ENCODE peak calls at places on chromosomes 6 and 20, in seven cellular contexts. W is SK-N-SH, J is HFFc6, M is AG09309, H is psoas muscle, A is nephron progenitor cell, C is cardiac muscle cell. N is an unnamed sample.

GRCh38 chr20:16914277-16914676 is 166.1 kb downstream of the OTOR start:
- DNase-seq in H (no peak), J (no peak), C (no peak), A (no peak), M (no peak), W (no peak), N (no peak)

GRCh38 chr20:49380245-49380875 is 102.1 kb downstream of the KCNB1 start:
- DNase-seq in C (no peak), H (no peak), W (no peak), M (no peak), J (no peak), A (peak), N (no peak)

GRCh38 chr20:23436681-23437080 is 2.8 kb upstream of the CSTL1 start:
- DNase-seq in H (no peak), C (peak), A (no peak), M (no peak), W (no peak), J (no peak), N (no peak)

GRCh38 chr20:23043376-23043775 is 6.1 kb downstream of the THBD start:
- DNase-seq in A (no peak), W (no peak), H (no peak), J (no peak), M (no peak), C (no peak), N (no peak)

GRCh38 chr6:138277835-138278234 is 59.5 kb upstream of the PBOV1 start:
- DNase-seq in J (no peak), M (no peak), W (no peak), H (no peak), A (no peak), C (no peak), N (no peak)

GRCh38 chr20:19210426-19211155 is 1.9 kb upstream of the SLC24A3 start:
- DNase-seq in W (no peak), J (no peak), C (peak), M (peak), A (no peak), H (no peak), N (no peak)

GRCh38 chr6:44415424-44415823 is 27.9 kb downstream of the CDC5L start:
- DNase-seq in H (no peak), A (no peak), M (no peak), W (no peak), C (no peak), J (no peak), N (no peak)

GRCh38 chr6:157542405-157542943 is 161.5 kb downstream of the ZDHHC14 start:
- DNase-seq in J (no peak), A (no peak), H (no peak), M (no peak), C (no peak), W (no peak), N (no peak)

GRCh38 chr6:16136086-16136485 is 7.2 kb downstream of the MYLIP start:
- DNase-seq in J (no peak), A (no peak), C (no peak), W (no peak), H (no peak), M (no peak), N (no peak)

GRCh38 chr6:34021001-34021838 is 124.7 kb downstream of the GRM4 start:
- DNase-seq in C (no peak), W (no peak), H (no peak), J (no peak), A (no peak), M (no peak), N (no peak)

GRCh38 chr6:27478706-27479318 is 5.9 kb upstream of the ZNF184 start:
- DNase-seq in H (peak), C (peak), A (peak), W (peak), M (peak), J (peak), N (peak)

DNA sequence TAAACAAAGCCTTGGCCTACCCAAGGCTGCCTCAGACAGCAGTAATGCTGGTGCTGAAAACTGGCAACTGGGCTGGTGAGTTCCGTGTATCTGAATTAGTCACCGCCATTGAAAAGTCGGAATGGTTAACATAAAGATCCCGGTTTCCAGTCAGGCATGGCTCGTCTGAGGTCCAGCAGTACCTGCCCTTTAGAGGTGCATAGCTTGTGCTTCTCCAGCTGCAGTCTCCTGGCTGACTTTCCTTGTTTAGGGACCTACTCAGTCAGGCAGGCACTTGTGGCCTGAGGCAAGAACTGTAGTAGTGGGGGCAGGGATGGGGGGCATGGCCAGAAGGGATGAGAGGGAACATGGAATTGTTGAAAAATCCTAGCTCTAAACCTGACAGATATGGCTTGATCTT is 101.6 kb downstream of the FYN start:
- DNase-seq in M (no peak), J (no peak), C (no peak), A (no peak), H (no peak), W (no peak), N (no peak)
- TF ChIP-seq CTCF in M (no peak), J (no peak), C (no peak), A (no peak), H (no peak), W (no peak), N (no peak)

GRCh38 chr20:43767686-43768474 is 41.1 kb upstream of the GTSF1L start:
- DNase-seq in A (no peak), H (no peak), M (peak), J (peak), C (peak), W (peak), N (no peak)
- TF ChIP-seq CTCF in A (no peak), H (no peak), M (peak), J (no peak), C (no peak), W (peak), N (no peak)

GRCh38 chr6:43170452-43171283 is at the start of gene SRF:
- DNase-seq in W (peak), H (peak), A (peak), M (peak), J (peak), C (peak), N (peak)
- TF ChIP-seq CTCF in W (no peak), H (no peak), A (no peak), M (no peak), J (no peak), C (no peak), N (no peak)

GRCh38 chr20:61875221-61875885 is 190.3 kb downstream of the TAF4 start:
- DNase-seq in M (no peak), A (peak), J (no peak), C (no peak), H (no peak), W (peak), N (no peak)
- TF ChIP-seq CTCF in M (peak), A (peak), J (no peak), C (no peak), H (no peak), W (no peak), N (no peak)

GRCh38 chr20:42577193-42577592 is 612.5 kb downstream of the PTPRT start:
- DNase-seq in W (no peak), H (no peak), A (no peak), C (no peak), M (no peak), J (no peak), N (no peak)
- TF ChIP-seq CTCF in W (no peak), H (no peak), A (no peak), C (no peak), M (no peak), J (no peak), N (no peak)

DNA sequence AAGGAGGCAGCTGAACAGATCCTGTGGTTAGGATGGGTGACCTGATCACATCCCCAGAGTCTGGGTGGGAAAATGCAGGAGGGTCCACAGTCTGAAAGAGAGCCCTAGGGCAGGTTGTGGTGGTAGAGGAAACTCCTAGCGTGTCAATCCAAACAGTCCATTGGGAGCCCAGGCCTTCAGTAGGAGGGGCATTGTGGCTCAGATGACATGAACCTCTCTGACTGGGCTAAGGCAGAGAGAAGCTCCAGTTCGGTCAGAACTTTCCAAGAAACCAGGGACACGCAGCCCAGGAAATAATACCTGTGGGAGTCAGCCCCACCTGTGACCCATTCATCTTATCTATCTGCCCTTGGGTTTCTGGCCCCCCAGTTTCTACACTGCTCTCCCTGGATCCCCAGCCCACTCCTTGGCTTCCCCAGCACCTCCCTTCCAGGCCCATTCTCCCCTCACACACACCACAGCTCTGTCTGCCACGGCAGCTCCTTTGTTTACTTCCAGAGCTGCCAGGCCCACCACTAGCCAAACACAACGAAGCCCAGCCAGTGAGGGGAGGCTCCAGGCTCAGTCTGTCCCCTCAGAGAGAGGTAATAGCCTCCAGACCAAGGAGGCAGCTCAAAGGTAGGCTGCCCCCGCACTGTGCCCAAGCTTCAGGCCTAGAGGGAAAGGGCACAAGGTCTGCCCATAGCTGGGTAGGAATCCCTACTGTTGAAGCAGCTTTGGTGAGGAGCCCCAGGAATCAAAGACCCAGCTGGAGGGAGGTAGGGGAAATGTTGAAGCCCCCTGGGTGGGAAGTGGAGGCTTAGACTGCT is 6.2 kb downstream of the GDF5 start:
- DNase-seq in J (no peak), M (no peak), W (no peak), A (no peak), C (no peak), H (no peak), N (no peak)
- TF ChIP-seq CTCF in J (no peak), M (no peak), W (no peak), A (no peak), C (no peak), H (no peak), N (no peak)

N was measured in GM20000.